ENCODE peak calls at places on chromosomes 4 and X, in nine cellular contexts. One of them, this sample, is unnamed.

GRCh38 chrX:96314974-96315373 is 369.7 kb upstream of the DIAPH2 start:
- DNase-seq in heart right ventricle: no peak
- DNase-seq in fibroblast of lung: peak
- DNase-seq in GM23248: peak
- DNase-seq in neuronal stem cell: no peak
- DNase-seq in A673: peak
- DNase-seq in testis: no peak
- DNase-seq in CD8-positive, alpha-beta T cell: no peak
- DNase-seq in cardiac muscle cell: no peak
- DNase-seq in this sample: no peak

GRCh38 chrX:118554511-118554910 is 58.9 kb downstream of the DOCK11 start:
- DNase-seq in heart right ventricle: no peak
- DNase-seq in GM23248: peak
- DNase-seq in CD8-positive, alpha-beta T cell: no peak
- DNase-seq in cardiac muscle cell: no peak
- DNase-seq in testis: no peak
- DNase-seq in neuronal stem cell: no peak
- DNase-seq in fibroblast of lung: no peak
- DNase-seq in A673: no peak
- DNase-seq in this sample: no peak

GRCh38 chr4:88661724-88662123 is 35.9 kb downstream of the NAP1L5 start:
- DNase-seq in fibroblast of lung: peak
- DNase-seq in neuronal stem cell: no peak
- DNase-seq in testis: no peak
- DNase-seq in A673: no peak
- DNase-seq in CD8-positive, alpha-beta T cell: no peak
- DNase-seq in heart right ventricle: no peak
- DNase-seq in cardiac muscle cell: no peak
- DNase-seq in GM23248: peak
- DNase-seq in this sample: no peak

GRCh38 chr4:140135529-140136021 is 18.4 kb downstream of the MAML3 start:
- DNase-seq in testis: peak
- DNase-seq in neuronal stem cell: no peak
- DNase-seq in heart right ventricle: peak
- DNase-seq in GM23248: peak
- DNase-seq in A673: peak
- DNase-seq in cardiac muscle cell: peak
- DNase-seq in fibroblast of lung: peak
- DNase-seq in CD8-positive, alpha-beta T cell: no peak
- DNase-seq in this sample: no peak

GRCh38 chr4:27018076-27018475 is 157.4 kb downstream of the STIM2 start:
- DNase-seq in GM23248: no peak
- DNase-seq in CD8-positive, alpha-beta T cell: no peak
- DNase-seq in heart right ventricle: no peak
- DNase-seq in cardiac muscle cell: no peak
- DNase-seq in neuronal stem cell: no peak
- DNase-seq in A673: no peak
- DNase-seq in testis: no peak
- DNase-seq in fibroblast of lung: no peak
- DNase-seq in this sample: no peak

GRCh38 chrX:6465731-6466130 is 69.2 kb downstream of the VCX3A start:
- DNase-seq in A673: peak
- DNase-seq in CD8-positive, alpha-beta T cell: no peak
- DNase-seq in cardiac muscle cell: no peak
- DNase-seq in heart right ventricle: no peak
- DNase-seq in GM23248: no peak
- DNase-seq in neuronal stem cell: no peak
- DNase-seq in testis: no peak
- DNase-seq in fibroblast of lung: no peak
- DNase-seq in this sample: no peak

GRCh38 chr4:145280541-145280940 is 100.2 kb upstream of the OTUD4 start:
- DNase-seq in neuronal stem cell: no peak
- DNase-seq in heart right ventricle: no peak
- DNase-seq in GM23248: no peak
- DNase-seq in A673: no peak
- DNase-seq in CD8-positive, alpha-beta T cell: no peak
- DNase-seq in cardiac muscle cell: no peak
- DNase-seq in fibroblast of lung: no peak
- DNase-seq in testis: no peak
- DNase-seq in this sample: no peak

GRCh38 chrX:131010186-131010585 is 48.0 kb upstream of the ARHGAP36 start:
- DNase-seq in neuronal stem cell: no peak
- DNase-seq in testis: no peak
- DNase-seq in fibroblast of lung: no peak
- DNase-seq in cardiac muscle cell: no peak
- DNase-seq in CD8-positive, alpha-beta T cell: no peak
- DNase-seq in A673: no peak
- DNase-seq in GM23248: no peak
- DNase-seq in heart right ventricle: no peak
- DNase-seq in this sample: no peak

GRCh38 chr4:71222661-71223060 is 116.2 kb upstream of the SLC4A4 start:
- DNase-seq in fibroblast of lung: no peak
- DNase-seq in GM23248: peak
- DNase-seq in A673: no peak
- DNase-seq in CD8-positive, alpha-beta T cell: no peak
- DNase-seq in heart right ventricle: no peak
- DNase-seq in neuronal stem cell: no peak
- DNase-seq in testis: no peak
- DNase-seq in cardiac muscle cell: no peak
- DNase-seq in this sample: no peak

GRCh38 chr4:46270986-46271596 is 118.8 kb downstream of the GABRA2 start:
- DNase-seq in fibroblast of lung: peak
- DNase-seq in CD8-positive, alpha-beta T cell: no peak
- DNase-seq in heart right ventricle: no peak
- DNase-seq in A673: peak
- DNase-seq in cardiac muscle cell: peak
- DNase-seq in GM23248: peak
- DNase-seq in testis: no peak
- DNase-seq in neuronal stem cell: no peak
- DNase-seq in this sample: no peak

GRCh38 chrX:19810809-19811208 is 76.6 kb downstream of the SH3KBP1 start:
- DNase-seq in fibroblast of lung: peak
- DNase-seq in CD8-positive, alpha-beta T cell: no peak
- DNase-seq in neuronal stem cell: no peak
- DNase-seq in testis: no peak
- DNase-seq in GM23248: peak
- DNase-seq in heart right ventricle: no peak
- DNase-seq in cardiac muscle cell: no peak
- DNase-seq in A673: peak
- DNase-seq in this sample: no peak

GRCh38 chr4:89101256-89102161 is 9.8 kb upstream of the TIGD2 start:
- DNase-seq in neuronal stem cell: no peak
- DNase-seq in cardiac muscle cell: no peak
- DNase-seq in heart right ventricle: no peak
- DNase-seq in testis: no peak
- DNase-seq in fibroblast of lung: no peak
- DNase-seq in CD8-positive, alpha-beta T cell: no peak
- DNase-seq in GM23248: no peak
- DNase-seq in A673: no peak
- DNase-seq in this sample: no peak

GRCh38 chr4:185033072-185033471 is 14.8 kb downstream of the HELT start:
- DNase-seq in testis: no peak
- DNase-seq in CD8-positive, alpha-beta T cell: no peak
- DNase-seq in neuronal stem cell: no peak
- DNase-seq in fibroblast of lung: no peak
- DNase-seq in heart right ventricle: no peak
- DNase-seq in A673: no peak
- DNase-seq in cardiac muscle cell: no peak
- DNase-seq in GM23248: no peak
- DNase-seq in this sample: no peak

GRCh38 chr4:153241970-153242847 is 38.0 kb downstream of the TRIM2 start:
- DNase-seq in cardiac muscle cell: no peak
- DNase-seq in neuronal stem cell: no peak
- DNase-seq in GM23248: no peak
- DNase-seq in testis: no peak
- DNase-seq in heart right ventricle: no peak
- DNase-seq in A673: peak
- DNase-seq in CD8-positive, alpha-beta T cell: no peak
- DNase-seq in fibroblast of lung: peak
- DNase-seq in this sample: no peak

GRCh38 chr4:13627606-13628301 is at the start of gene BOD1L1:
- DNase-seq in neuronal stem cell: peak
- DNase-seq in cardiac muscle cell: peak
- DNase-seq in GM23248: peak
- DNase-seq in A673: peak
- DNase-seq in CD8-positive, alpha-beta T cell: peak
- DNase-seq in testis: peak
- DNase-seq in fibroblast of lung: peak
- DNase-seq in heart right ventricle: peak
- DNase-seq in this sample: peak

GRCh38 chr4:13626492-13627184 is 887 bp downstream of the BOD1L1 start:
- DNase-seq in heart right ventricle: no peak
- DNase-seq in CD8-positive, alpha-beta T cell: no peak
- DNase-seq in GM23248: peak
- DNase-seq in cardiac muscle cell: no peak
- DNase-seq in A673: no peak
- DNase-seq in neuronal stem cell: no peak
- DNase-seq in fibroblast of lung: no peak
- DNase-seq in testis: peak
- DNase-seq in this sample: no peak

GRCh38 chr4:13627185-13627605 is 330 bp downstream of the BOD1L1 start:
- DNase-seq in GM23248: no peak
- DNase-seq in cardiac muscle cell: no peak
- DNase-seq in fibroblast of lung: peak
- DNase-seq in testis: no peak
- DNase-seq in A673: peak
- DNase-seq in CD8-positive, alpha-beta T cell: peak
- DNase-seq in heart right ventricle: no peak
- DNase-seq in neuronal stem cell: peak
- DNase-seq in this sample: no peak
- H3K27ac ChIP-seq in GM23248: peak
- H3K27ac ChIP-seq in cardiac muscle cell: peak
- H3K27ac ChIP-seq in fibroblast of lung: peak
- H3K27ac ChIP-seq in testis: peak
- H3K27ac ChIP-seq in A673: peak
- H3K27ac ChIP-seq in CD8-positive, alpha-beta T cell: peak
- H3K27ac ChIP-seq in heart right ventricle: peak
- H3K27ac ChIP-seq in neuronal stem cell: no peak
- H3K27ac ChIP-seq in this sample: peak

GRCh38 chr4:85496146-85496849 is 21.3 kb downstream of the ARHGAP24 start:
- DNase-seq in A673: peak
- DNase-seq in CD8-positive, alpha-beta T cell: no peak
- DNase-seq in testis: no peak
- DNase-seq in cardiac muscle cell: no peak
- DNase-seq in heart right ventricle: no peak
- DNase-seq in GM23248: peak
- DNase-seq in fibroblast of lung: no peak
- DNase-seq in neuronal stem cell: no peak
- DNase-seq in this sample: no peak

GRCh38 chr4:85499573-85499972 is 24.6 kb downstream of the ARHGAP24 start:
- DNase-seq in fibroblast of lung: no peak
- DNase-seq in heart right ventricle: no peak
- DNase-seq in neuronal stem cell: no peak
- DNase-seq in CD8-positive, alpha-beta T cell: no peak
- DNase-seq in A673: no peak
- DNase-seq in testis: no peak
- DNase-seq in cardiac muscle cell: no peak
- DNase-seq in GM23248: no peak
- DNase-seq in this sample: no peak

GRCh38 chr4:85496933-85497332 is 22.0 kb downstream of the ARHGAP24 start:
- DNase-seq in GM23248: peak
- DNase-seq in heart right ventricle: no peak
- DNase-seq in A673: peak
- DNase-seq in testis: no peak
- DNase-seq in fibroblast of lung: peak
- DNase-seq in cardiac muscle cell: no peak
- DNase-seq in neuronal stem cell: no peak
- DNase-seq in CD8-positive, alpha-beta T cell: no peak
- DNase-seq in this sample: no peak

GRCh38 chr4:85498068-85498733 is 23.3 kb downstream of the ARHGAP24 start:
- DNase-seq in CD8-positive, alpha-beta T cell: no peak
- DNase-seq in heart right ventricle: no peak
- DNase-seq in testis: peak
- DNase-seq in A673: no peak
- DNase-seq in GM23248: peak
- DNase-seq in cardiac muscle cell: no peak
- DNase-seq in fibroblast of lung: peak
- DNase-seq in neuronal stem cell: no peak
- DNase-seq in this sample: peak

GRCh38 chr4:85495621-85496020 is 20.7 kb downstream of the ARHGAP24 start:
- DNase-seq in neuronal stem cell: no peak
- DNase-seq in cardiac muscle cell: peak
- DNase-seq in heart right ventricle: peak
- DNase-seq in GM23248: peak
- DNase-seq in A673: peak
- DNase-seq in testis: no peak
- DNase-seq in CD8-positive, alpha-beta T cell: no peak
- DNase-seq in fibroblast of lung: no peak
- DNase-seq in this sample: no peak
- H3K27ac ChIP-seq in neuronal stem cell: no peak
- H3K27ac ChIP-seq in cardiac muscle cell: no peak
- H3K27ac ChIP-seq in heart right ventricle: no peak
- H3K27ac ChIP-seq in GM23248: peak
- H3K27ac ChIP-seq in A673: peak
- H3K27ac ChIP-seq in testis: no peak
- H3K27ac ChIP-seq in CD8-positive, alpha-beta T cell: no peak
- H3K27ac ChIP-seq in fibroblast of lung: no peak
- H3K27ac ChIP-seq in this sample: no peak

DNA sequence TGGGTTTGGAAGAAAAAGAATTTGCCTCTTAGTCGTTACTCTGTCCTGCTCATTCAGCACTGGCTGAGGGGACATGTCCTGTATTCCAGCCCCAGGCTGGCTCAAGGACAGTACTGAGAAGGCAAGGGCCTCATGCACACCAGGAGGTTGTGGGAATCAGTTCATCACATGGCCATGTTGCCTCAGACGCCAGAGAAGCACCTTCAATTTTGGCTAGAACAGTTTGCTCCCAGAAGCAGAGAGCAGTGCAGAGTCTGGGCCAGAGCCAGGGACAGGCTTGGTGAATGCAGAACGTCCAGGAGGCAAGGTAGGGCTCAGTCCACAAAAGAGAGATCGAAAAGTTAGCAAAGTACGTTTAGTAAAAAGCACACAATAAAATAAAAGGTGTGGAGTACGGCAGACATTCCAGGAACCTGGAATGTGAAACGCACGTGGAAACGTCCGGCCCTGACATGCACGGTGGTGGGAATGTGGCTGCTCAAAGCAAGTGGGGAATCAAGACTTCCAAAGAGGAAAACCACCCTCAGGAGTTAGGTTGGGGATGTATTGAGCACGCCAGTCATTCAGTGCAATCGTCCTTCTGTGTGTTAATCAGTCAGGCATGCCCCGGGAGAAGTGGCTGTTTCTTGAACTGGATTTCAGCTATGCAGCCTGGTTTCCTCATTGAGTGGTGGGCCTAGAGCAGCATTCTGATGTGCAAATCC is 1.2 kb upstream of the SLC2A9 start:
- DNase-seq in CD8-positive, alpha-beta T cell: no peak
- DNase-seq in neuronal stem cell: no peak
- DNase-seq in A673: no peak
- DNase-seq in testis: no peak
- DNase-seq in GM23248: no peak
- DNase-seq in cardiac muscle cell: no peak
- DNase-seq in fibroblast of lung: no peak
- DNase-seq in heart right ventricle: no peak
- DNase-seq in this sample: no peak
- H3K27ac ChIP-seq in CD8-positive, alpha-beta T cell: no peak
- H3K27ac ChIP-seq in neuronal stem cell: no peak
- H3K27ac ChIP-seq in A673: no peak
- H3K27ac ChIP-seq in testis: no peak
- H3K27ac ChIP-seq in GM23248: no peak
- H3K27ac ChIP-seq in cardiac muscle cell: no peak
- H3K27ac ChIP-seq in fibroblast of lung: no peak
- H3K27ac ChIP-seq in heart right ventricle: peak
- H3K27ac ChIP-seq in this sample: no peak

GRCh38 chr4:77314697-77315096 is 157.7 kb downstream of the CCNG2 start:
- DNase-seq in neuronal stem cell: no peak
- DNase-seq in cardiac muscle cell: no peak
- DNase-seq in testis: no peak
- DNase-seq in CD8-positive, alpha-beta T cell: no peak
- DNase-seq in heart right ventricle: no peak
- DNase-seq in GM23248: no peak
- DNase-seq in fibroblast of lung: no peak
- DNase-seq in A673: no peak
- DNase-seq in this sample: no peak
- H3K27ac ChIP-seq in neuronal stem cell: no peak
- H3K27ac ChIP-seq in cardiac muscle cell: no peak
- H3K27ac ChIP-seq in testis: no peak
- H3K27ac ChIP-seq in CD8-positive, alpha-beta T cell: no peak
- H3K27ac ChIP-seq in heart right ventricle: no peak
- H3K27ac ChIP-seq in GM23248: no peak
- H3K27ac ChIP-seq in fibroblast of lung: no peak
- H3K27ac ChIP-seq in A673: no peak
- H3K27ac ChIP-seq in this sample: no peak